ENCODE peak calls at places on chromosome 4, in five cellular contexts. Z is T1000, E is PC-9, A is kidney tubule cell, S is HCT116. N is an unnamed sample.

GRCh38 chr4:96166806-96167205 is 326.9 kb downstream of the PDHA2 start:
- DNase-seq in Z (no peak), E (no peak), A (no peak), S (no peak), N (no peak)

GRCh38 chr4:80216100-80216761 is 18.9 kb downstream of the PRDM8 start:
- DNase-seq in Z (no peak), E (no peak), A (no peak), S (no peak), N (no peak)

GRCh38 chr4:113707013-113707412 is 54.5 kb downstream of the CAMK2D start:
- DNase-seq in Z (no peak), E (no peak), A (no peak), S (no peak), N (no peak)

GRCh38 chr4:55393461-55394320 is 2.1 kb upstream of the TMEM165 start:
- DNase-seq in Z (no peak), E (no peak), A (no peak), S (no peak), N (no peak)

GRCh38 chr4:20318011-20318898 is 66.5 kb downstream of the SLIT2 start:
- DNase-seq in Z (no peak), E (no peak), A (no peak), S (no peak), N (no peak)

GRCh38 chr4:122003335-122003734 is 51.5 kb upstream of the TRPC3 start:
- DNase-seq in Z (no peak), E (peak), A (peak), S (peak), N (no peak)

GRCh38 chr4:30818541-30818940 is 98.4 kb downstream of the PCDH7 start:
- DNase-seq in Z (no peak), E (no peak), A (no peak), S (no peak), N (no peak)

GRCh38 chr4:111678466-111678865 is 466.8 kb upstream of the FAM241A start:
- DNase-seq in Z (no peak), E (no peak), A (peak), S (no peak), N (no peak)

GRCh38 chr4:19971829-19972228 is 279.9 kb upstream of the SLIT2 start:
- DNase-seq in Z (no peak), E (peak), A (peak), S (no peak), N (no peak)

GRCh38 chr4:78704981-78705757 is 71.0 kb upstream of the BMP2K start:
- DNase-seq in Z (peak), E (peak), A (peak), S (no peak), N (no peak)

GRCh38 chr4:67475155-67475554 is 70.1 kb downstream of the CENPC start:
- DNase-seq in Z (no peak), E (no peak), A (no peak), S (no peak), N (no peak)

GRCh38 chr4:94430416-94430815 is 21.3 kb upstream of the PDLIM5 start:
- DNase-seq in Z (no peak), E (no peak), A (no peak), S (no peak), N (no peak)

GRCh38 chr4:146095091-146095690 is 80.3 kb upstream of the LSM6 start:
- DNase-seq in Z (peak), E (peak), A (peak), S (peak), N (no peak)

GRCh38 chr4:188812644-188813043 is 673.4 kb downstream of the TRIML1 start:
- DNase-seq in Z (no peak), E (no peak), A (peak), S (no peak), N (no peak)